ENCODE peak calls at places on chromosomes 13 and 19, in eight cellular contexts. N is cardiac muscle cell; A is heart right ventricle; L is body of pancreas; Y is thoracic aorta; B is effector memory CD4-positive, alpha-beta T cell; R is uterus; V is vagina. O is an unnamed sample.
A peak's percentile ranks its signal among the peaks of the same experiment; 100 is the strongest.

GRCh38 chr13:45325806-45326205 is 15.2 kb downstream of the TPT1 start:
- DNase-seq in B (no peak), V (no peak), L (peak; percentile 79), A (peak; percentile 48), R (no peak), Y (peak; percentile 45), N (peak; percentile 84), O (no peak)

GRCh38 chr13:44605711-44606110 is 29.6 kb upstream of the TSC22D1 start:
- DNase-seq in L (no peak), N (no peak), R (no peak), A (no peak), Y (no peak), B (no peak), V (no peak), O (no peak)

GRCh38 chr19:43425567-43426392 is 11.1 kb downstream of the TEX101 start:
- DNase-seq in R (no peak), A (no peak), N (peak; percentile 30), L (peak; percentile 62), Y (no peak), V (no peak), B (no peak), O (no peak)

GRCh38 chr19:40658031-40658430 is 32.4 kb downstream of the NUMBL start:
- DNase-seq in R (no peak), A (no peak), B (no peak), V (no peak), L (no peak), Y (no peak), N (no peak), O (no peak)

GRCh38 chr19:47012620-47013019 is 7.0 kb upstream of the NPAS1 start:
- DNase-seq in N (no peak), B (no peak), Y (no peak), L (no peak), R (no peak), A (no peak), V (no peak), O (no peak)

GRCh38 chr19:42360787-42361544 is 29.1 kb downstream of the CNFN start:
- DNase-seq in L (no peak), V (no peak), A (no peak), Y (no peak), B (no peak), N (no peak), R (no peak), O (no peak)

GRCh38 chr19:33241091-33241529 is 15.5 kb upstream of the SLC7A10 start:
- DNase-seq in N (no peak), B (no peak), R (no peak), Y (no peak), A (no peak), V (no peak), L (no peak), O (peak; percentile 43)

GRCh38 chr19:49556412-49557398 is 23.7 kb downstream of the NOSIP start:
- DNase-seq in R (no peak), B (no peak), L (peak; percentile 96), Y (no peak), A (no peak), V (no peak), N (no peak), O (no peak)

GRCh38 chr13:113558461-113558860 is 26.1 kb upstream of the TFDP1 start:
- DNase-seq in B (no peak), L (no peak), R (peak; percentile 6), Y (no peak), A (no peak), N (no peak), V (peak; percentile 70), O (no peak)

GRCh38 chr19:42396248-42396541 is 6.1 kb upstream of the CNFN start:
- DNase-seq in N (peak; percentile 55), L (no peak), R (no peak), V (no peak), B (no peak), A (no peak), Y (no peak), O (no peak)

GRCh38 chr13:37485766-37486165 is 112.8 kb downstream of the POSTN start:
- DNase-seq in L (no peak), R (no peak), Y (no peak), A (no peak), V (no peak), N (peak; percentile 41), B (no peak), O (no peak)

GRCh38 chr13:102091231-102091630 is 310.6 kb downstream of the FGF14 start:
- DNase-seq in V (no peak), N (no peak), A (no peak), R (no peak), B (no peak), Y (no peak), L (no peak), O (no peak)

GRCh38 chr19:49876422-49877019 is 634 bp downstream of the AKT1S1 start:
- DNase-seq in B (peak; percentile 96), R (peak; percentile 99), A (peak; percentile 98), V (no peak), Y (peak; percentile 93), L (peak; percentile 99), N (peak; percentile 100), O (peak; percentile 98)

GRCh38 chr19:14786421-14786851 is 8.1 kb upstream of the ADGRE2 start:
- DNase-seq in N (peak; percentile 57), A (peak; percentile 21), B (no peak), L (no peak), Y (no peak), R (no peak), V (peak; percentile 70), O (peak; percentile 63)

GRCh38 chr19:9877775-9878510 is 42.8 kb downstream of the PIN1 start:
- DNase-seq in B (no peak), V (no peak), R (no peak), L (no peak), A (no peak), Y (no peak), N (peak; percentile 39), O (no peak)

GRCh38 chr13:111791131-111791530 is 275.8 kb upstream of the SOX1 start:
- DNase-seq in Y (no peak), B (no peak), N (no peak), V (no peak), R (no peak), A (no peak), L (no peak), O (peak; percentile 17)

GRCh38 chr13:57629821-57630235 is 1.7 kb upstream of the PCDH17 start:
- DNase-seq in A (peak; percentile 90), R (peak; percentile 48), B (peak; percentile 31), N (peak; percentile 84), V (no peak), Y (no peak), L (peak; percentile 87), O (peak; percentile 73)

GRCh38 chr13:31591834-31592233 is 147.5 kb upstream of the RXFP2 start:
- DNase-seq in N (no peak), B (no peak), L (no peak), R (no peak), A (no peak), V (no peak), Y (no peak), O (no peak)

GRCh38 chr13:99930925-99931324 is 40.6 kb downstream of the ZIC5 start:
- DNase-seq in R (no peak), N (no peak), V (no peak), L (no peak), B (no peak), A (no peak), Y (no peak), O (no peak)

GRCh38 chr13:99922631-99923404 is 48.7 kb downstream of the ZIC5 start:
- DNase-seq in N (no peak), B (no peak), L (no peak), V (no peak), A (no peak), R (no peak), Y (no peak), O (no peak)

GRCh38 chr13:99923877-99924582 is 47.5 kb downstream of the ZIC5 start:
- DNase-seq in A (no peak), R (no peak), V (no peak), N (no peak), L (no peak), B (no peak), Y (no peak), O (no peak)

GRCh38 chr13:99929866-99930265 is 41.7 kb downstream of the ZIC5 start:
- DNase-seq in A (no peak), N (no peak), V (no peak), R (no peak), Y (no peak), L (no peak), B (no peak), O (no peak)

GRCh38 chr13:99926014-99926731 is 45.4 kb downstream of the ZIC5 start:
- DNase-seq in B (no peak), A (no peak), V (no peak), Y (no peak), L (peak; percentile 40), R (no peak), N (no peak), O (no peak)
- H3K4me3 ChIP-seq in B (no peak overlapping the region), A (no peak overlapping the region), V (no peak overlapping the region), Y (peak overlapping the region; percentile 57), L (no peak overlapping the region), R (no peak overlapping the region), N (no peak overlapping the region), O (peak overlapping the region; percentile 6)

GRCh38 chr19:35073516-35073915 is 32.0 kb downstream of the HPN start:
- DNase-seq in Y (no peak), L (no peak), A (no peak), B (no peak), R (no peak), N (no peak), V (no peak), O (peak; percentile 25)
- H3K27ac ChIP-seq in Y (no peak overlapping the region), L (no peak overlapping the region), A (no peak overlapping the region), B (no peak overlapping the region), R (no peak overlapping the region), N (no peak overlapping the region), V (no peak overlapping the region), O (no peak overlapping the region)

GRCh38 chr13:97262058-97262457 is 39.9 kb downstream of the MBNL2 start:
- DNase-seq in R (no peak), V (no peak), L (no peak), Y (no peak), B (peak; percentile 20), N (no peak), A (no peak), O (no peak)
- H3K4me1 ChIP-seq in R (peaks cover 20% of the 10 kb centered on the region), V (peaks cover 80% of the 10 kb centered on the region), L (peaks cover 72% of the 10 kb centered on the region), Y (peaks cover 56% of the 10 kb centered on the region), B (peaks cover 28% of the 10 kb centered on the region), N (peaks cover 41% of the 10 kb centered on the region), A (peaks cover 76% of the 10 kb centered on the region), O (peaks cover 64% of the 10 kb centered on the region)

DNA sequence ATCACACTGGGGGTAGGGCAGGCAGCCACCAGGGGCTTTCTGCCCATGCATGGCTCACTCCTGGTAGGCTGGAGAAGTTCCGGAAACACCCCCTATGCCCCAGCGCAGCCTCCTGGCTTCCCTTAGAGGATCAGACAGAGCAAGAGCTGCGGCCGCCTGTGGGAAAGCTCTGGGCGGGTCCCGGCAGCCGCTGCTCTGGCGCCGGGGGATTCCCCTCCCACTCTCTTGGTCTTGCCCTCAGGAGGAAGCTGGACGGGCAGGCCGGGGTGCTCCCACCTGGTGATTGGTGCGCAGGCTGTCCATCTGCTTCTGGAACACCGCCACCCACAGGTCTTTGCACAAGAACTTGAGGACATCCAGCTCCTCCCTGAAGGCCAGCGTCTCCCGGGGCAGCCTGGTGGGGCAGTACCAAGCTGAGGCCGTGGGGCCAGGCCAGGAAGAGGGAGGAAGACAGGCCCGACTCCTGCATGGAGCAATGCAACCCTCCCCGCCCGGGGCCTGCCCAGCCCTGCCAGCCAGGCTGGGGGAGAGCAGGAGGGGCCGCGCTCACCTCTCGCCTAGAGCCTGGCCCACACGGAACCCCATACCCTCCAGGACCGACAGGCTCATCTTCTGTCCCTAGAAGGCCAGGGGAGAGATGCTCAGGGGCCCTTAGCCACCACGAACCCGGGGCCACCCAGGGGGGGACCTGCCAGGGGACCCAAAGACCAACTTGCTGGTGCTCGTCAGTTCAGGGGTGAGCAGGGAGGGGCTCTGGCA is 4.0 kb upstream of the NKPD1 start:
- DNase-seq in L (peak; percentile 56), B (peak; percentile 44), V (no peak), Y (no peak), R (no peak), A (peak; percentile 37), N (peak; percentile 89), O (peak; percentile 86)
- H3K4me3 ChIP-seq in L (no peak overlapping the region), B (peak overlapping the region; percentile 6), V (no peak overlapping the region), Y (no peak overlapping the region), R (no peak overlapping the region), A (no peak overlapping the region), N (no peak overlapping the region), O (no peak overlapping the region)

O was measured in lower lobe of right lung.